ENCODE peak calls at places on chromosomes 6 and 20, in four cellular contexts. One of them, this sample, is unnamed.

GRCh38 chr20:54152227-54153040 is 21.4 kb downstream of the CYP24A1 start:
- DNase-seq in AG20443: no peak
- DNase-seq in fibroblast of the aortic adventitia: no peak
- DNase-seq in mammary epithelial cell: peak; percentile 51
- DNase-seq in this sample: no peak

GRCh38 chr20:36951198-36951976 is at the start of gene SAMHD1:
- DNase-seq in AG20443: peak; percentile 100
- DNase-seq in fibroblast of the aortic adventitia: peak; percentile 98
- DNase-seq in mammary epithelial cell: peak; percentile 94
- DNase-seq in this sample: peak; percentile 99

GRCh38 chr6:11223296-11223695 is 9.2 kb downstream of the NEDD9 start:
- DNase-seq in AG20443: no peak
- DNase-seq in fibroblast of the aortic adventitia: no peak
- DNase-seq in mammary epithelial cell: peak; percentile 52
- DNase-seq in this sample: no peak

GRCh38 chr20:43691928-43692524 is 25.1 kb downstream of the MYBL2 start:
- DNase-seq in AG20443: peak; percentile 80
- DNase-seq in fibroblast of the aortic adventitia: peak; percentile 39
- DNase-seq in mammary epithelial cell: peak; percentile 27
- DNase-seq in this sample: peak; percentile 6

GRCh38 chr6:109229536-109229935 is 134.2 kb downstream of the CEP57L1 start:
- DNase-seq in AG20443: peak; percentile 32
- DNase-seq in fibroblast of the aortic adventitia: no peak
- DNase-seq in mammary epithelial cell: peak; percentile 48
- DNase-seq in this sample: no peak

GRCh38 chr6:141488466-141488865 is 644.3 kb upstream of the GJE1 start:
- DNase-seq in AG20443: no peak
- DNase-seq in fibroblast of the aortic adventitia: peak; percentile 17
- DNase-seq in mammary epithelial cell: no peak
- DNase-seq in this sample: no peak

GRCh38 chr6:43436577-43437282 is 9.4 kb downstream of the ABCC10 start:
- DNase-seq in AG20443: peak; percentile 80
- DNase-seq in fibroblast of the aortic adventitia: peak; percentile 95
- DNase-seq in mammary epithelial cell: peak; percentile 88
- DNase-seq in this sample: no peak

GRCh38 chr6:35224720-35225119 is 11.0 kb downstream of the SCUBE3 start:
- DNase-seq in AG20443: no peak
- DNase-seq in fibroblast of the aortic adventitia: no peak
- DNase-seq in mammary epithelial cell: no peak
- DNase-seq in this sample: no peak

GRCh38 chr20:16864069-16864468 is 115.9 kb downstream of the OTOR start:
- DNase-seq in AG20443: peak; percentile 56
- DNase-seq in fibroblast of the aortic adventitia: no peak
- DNase-seq in mammary epithelial cell: no peak
- DNase-seq in this sample: peak; percentile 46

GRCh38 chr6:16370943-16371342 is 132.6 kb downstream of the GMPR start:
- DNase-seq in AG20443: no peak
- DNase-seq in fibroblast of the aortic adventitia: no peak
- DNase-seq in mammary epithelial cell: no peak
- DNase-seq in this sample: no peak

GRCh38 chr6:36124881-36125280 is 5.4 kb upstream of the MAPK13 start:
- DNase-seq in AG20443: no peak
- DNase-seq in fibroblast of the aortic adventitia: no peak
- DNase-seq in mammary epithelial cell: no peak
- DNase-seq in this sample: no peak

GRCh38 chr20:47677314-47678129 is 107.8 kb downstream of the SULF2 start:
- DNase-seq in AG20443: peak; percentile 47
- DNase-seq in fibroblast of the aortic adventitia: no peak
- DNase-seq in mammary epithelial cell: peak; percentile 55
- DNase-seq in this sample: peak; percentile 77

GRCh38 chr6:11851405-11851804 is 72.8 kb upstream of the ADTRP start:
- DNase-seq in AG20443: peak; percentile 85
- DNase-seq in fibroblast of the aortic adventitia: peak; percentile 63
- DNase-seq in mammary epithelial cell: peak; percentile 95
- DNase-seq in this sample: no peak

GRCh38 chr6:130587778-130588520 is 222.1 kb downstream of the TMEM200A start:
- DNase-seq in AG20443: peak; percentile 23
- DNase-seq in fibroblast of the aortic adventitia: peak; percentile 92
- DNase-seq in mammary epithelial cell: peak; percentile 84
- DNase-seq in this sample: no peak

This sample was measured in trophoblast cell.